ENCODE peak calls at places on chromosomes 12 and 14, in nine cellular contexts. J, O, Q, H, T, A, G, P and N are unnamed samples.

GRCh38 chr14:85528080-85528881 is 1.7 kb upstream of the FLRT2 start:
- DNase-seq in J (peak; percentile 93), O (no peak), Q (peak; percentile 83), H (peak; percentile 16), T (no peak), A (no peak), G (peak; percentile 90), P (no peak), N (no peak)

GRCh38 chr12:6158263-6158662 is 33.8 kb upstream of the VWF start:
- DNase-seq in J (no peak), O (no peak), Q (no peak), H (no peak), T (no peak), A (no peak), G (no peak), P (no peak), N (no peak)

GRCh38 chr14:86858591-86858990 is 1134.4 kb downstream of the GALC start:
- DNase-seq in J (no peak), O (no peak), Q (no peak), H (no peak), T (no peak), A (no peak), G (no peak), P (no peak), N (no peak)

GRCh38 chr12:26855337-26856089 is 22.5 kb upstream of the ITPR2 start:
- DNase-seq in J (no peak), O (no peak), Q (no peak), H (no peak), T (no peak), A (no peak), G (no peak), P (no peak), N (no peak)

GRCh38 chr12:19273482-19274330 is 144.2 kb downstream of the PLEKHA5 start:
- DNase-seq in J (peak; percentile 97), O (peak; percentile 25), Q (peak; percentile 98), H (no peak), T (peak; percentile 82), A (peak; percentile 67), G (peak; percentile 97), P (no peak), N (no peak)

GRCh38 chr14:34029921-34030334 is 79.1 kb upstream of the EGLN3 start:
- DNase-seq in J (no peak), O (no peak), Q (no peak), H (no peak), T (no peak), A (peak; percentile 70), G (no peak), P (peak; percentile 58), N (no peak)

GRCh38 chr12:121443911-121444841 is 44.3 kb downstream of the RNF34 start:
- DNase-seq in J (no peak), O (no peak), Q (no peak), H (no peak), T (no peak), A (no peak), G (no peak), P (no peak), N (no peak)

GRCh38 chr12:129570796-129571400 is 332.9 kb downstream of the TMEM132D start:
- DNase-seq in J (no peak), O (no peak), Q (peak; percentile 63), H (no peak), T (no peak), A (no peak), G (no peak), P (no peak), N (no peak)

GRCh38 chr12:55922126-55922525 is 5.6 kb downstream of the PYM1 start:
- DNase-seq in J (no peak), O (no peak), Q (no peak), H (no peak), T (no peak), A (no peak), G (no peak), P (no peak), N (no peak)

DNA sequence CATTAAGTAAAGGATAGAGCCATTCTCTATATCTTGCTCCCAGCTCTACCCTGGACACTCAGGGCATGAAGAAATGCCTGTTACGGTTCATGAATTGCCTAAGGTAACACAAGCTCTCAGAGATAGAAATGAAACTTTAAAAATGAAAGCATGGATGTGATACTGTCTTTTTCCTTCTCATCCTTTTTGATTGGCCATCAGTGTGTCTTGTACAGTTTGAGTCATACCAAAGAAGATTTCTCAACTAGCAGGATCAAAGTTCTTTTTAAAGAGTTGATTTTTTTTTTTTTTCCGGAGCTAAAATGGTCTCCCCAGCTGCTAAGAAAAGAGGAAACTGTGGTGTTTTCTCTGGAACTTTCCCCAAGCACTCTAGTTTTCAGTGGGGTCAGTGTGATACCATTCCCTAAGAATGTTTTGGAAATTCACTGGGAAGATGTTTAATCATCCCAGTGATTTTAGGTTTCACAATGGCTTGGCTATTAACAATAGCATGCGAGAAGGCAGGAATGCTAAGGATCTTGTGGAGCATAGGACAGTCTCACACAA is 105.0 kb downstream of the ETNK1 start:
- DNase-seq in J (peak; percentile 60), O (no peak), Q (peak; percentile 14), H (no peak), T (no peak), A (no peak), G (peak; percentile 80), P (no peak), N (no peak)
- H3K4me3 ChIP-seq in J (no peak overlapping the region), O (no peak overlapping the region), Q (no peak overlapping the region), H (peak overlapping the region; percentile 6), T (no peak overlapping the region), A (no peak overlapping the region), G (peak overlapping the region; percentile 10), P (no peak overlapping the region), N (no peak overlapping the region)

DNA sequence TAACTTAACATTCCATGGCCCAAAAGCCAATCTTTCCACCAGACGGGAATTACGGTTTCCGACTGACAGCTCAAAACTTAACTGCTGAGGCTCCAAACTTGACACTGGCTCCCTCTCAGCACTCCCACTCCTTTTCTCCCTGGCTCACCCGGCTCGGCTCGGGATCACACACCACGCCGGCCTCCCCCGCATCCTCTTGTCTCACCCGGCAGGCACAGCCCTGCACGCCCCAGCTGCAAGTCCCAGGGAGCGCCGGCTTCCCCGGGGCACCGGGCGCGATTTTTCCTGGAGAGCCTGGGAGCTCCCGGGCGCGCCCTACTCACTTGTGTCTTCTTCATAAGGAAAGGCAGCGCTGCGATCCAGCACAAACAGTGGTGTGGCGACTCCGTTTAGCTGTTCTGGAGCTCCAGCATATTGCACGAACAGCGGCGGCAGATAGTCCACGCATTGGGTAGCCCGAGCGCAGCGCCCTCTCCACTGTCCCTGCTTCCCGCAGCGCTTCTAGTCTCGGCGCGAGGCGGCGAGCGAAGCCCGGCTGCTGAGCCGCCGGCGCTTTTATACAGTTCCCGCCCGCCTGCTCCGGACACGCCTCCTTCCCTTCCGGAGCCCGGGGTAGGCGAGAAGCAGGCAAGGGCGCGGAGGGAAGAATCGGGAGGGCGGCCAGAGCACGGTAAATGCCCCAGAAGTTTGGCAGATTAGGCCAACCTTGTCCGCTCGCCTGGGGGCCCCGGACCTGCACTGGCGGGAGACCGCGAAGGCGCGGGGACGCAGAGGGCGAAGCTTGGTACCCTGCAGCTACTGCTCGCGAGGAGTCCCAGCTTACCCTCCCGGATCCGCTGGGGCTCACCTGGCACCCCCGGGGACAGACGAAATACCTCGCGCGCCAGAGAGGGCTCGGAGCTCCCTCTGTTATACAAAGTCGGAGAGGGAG is at the start of gene KITLG:
- DNase-seq in J (peak; percentile 91), O (peak; percentile 60), Q (peak; percentile 81), H (peak; percentile 94), T (peak; percentile 76), A (peak; percentile 82), G (peak; percentile 87), P (peak; percentile 72), N (peak; percentile 44)
- H3K4me3 ChIP-seq in J (peak within 1 kb of the TSS; percentile 70), O (peak within 1 kb of the TSS; percentile 38), Q (peak within 1 kb of the TSS; percentile 81), H (peak within 1 kb of the TSS; percentile 77), T (peak within 1 kb of the TSS; percentile 86), A (peak within 1 kb of the TSS; percentile 63), G (peak within 1 kb of the TSS; percentile 52), P (peak within 1 kb of the TSS; percentile 78), N (peak within 1 kb of the TSS; percentile 10)

GRCh38 chr12:14417717-14418116 is 52.2 kb downstream of the ATF7IP start:
- DNase-seq in J (peak; percentile 94), O (peak; percentile 40), Q (peak; percentile 96), H (no peak), T (no peak), A (peak; percentile 50), G (peak; percentile 92), P (peak; percentile 24), N (no peak)
- H3K4me3 ChIP-seq in J (no peak overlapping the region), O (no peak overlapping the region), Q (no peak overlapping the region), H (no peak overlapping the region), T (no peak overlapping the region), A (no peak overlapping the region), G (no peak overlapping the region), P (no peak overlapping the region), N (no peak overlapping the region)

DNA sequence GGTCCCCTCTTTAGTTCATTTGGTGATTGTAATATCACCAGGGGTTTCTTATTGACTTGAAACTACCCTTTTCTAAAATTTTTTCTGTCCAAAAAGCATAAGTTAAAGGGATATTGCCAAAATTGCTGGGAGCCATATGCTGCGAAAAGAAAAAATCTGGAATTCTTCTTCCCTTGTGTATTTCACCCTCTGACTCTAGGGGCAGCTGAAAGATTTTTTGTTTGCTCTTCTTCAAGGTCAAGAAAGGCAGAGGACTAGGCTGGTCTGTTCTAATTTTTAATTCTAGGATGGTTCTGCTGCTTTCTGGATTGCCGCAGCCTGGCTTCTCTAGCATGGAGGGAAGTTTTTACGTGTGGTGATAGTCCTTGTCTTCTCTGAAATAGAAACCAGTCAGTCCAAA is 61.6 kb downstream of the FBXL14 start:
- DNase-seq in J (no peak), O (no peak), Q (no peak), H (no peak), T (no peak), A (no peak), G (no peak), P (no peak), N (no peak)
- H3K4me3 ChIP-seq in J (peak overlapping the region; percentile 69), O (peak overlapping the region; percentile 66), Q (no peak overlapping the region), H (no peak overlapping the region), T (no peak overlapping the region), A (no peak overlapping the region), G (no peak overlapping the region), P (no peak overlapping the region), N (peak overlapping the region; percentile 64)

DNA sequence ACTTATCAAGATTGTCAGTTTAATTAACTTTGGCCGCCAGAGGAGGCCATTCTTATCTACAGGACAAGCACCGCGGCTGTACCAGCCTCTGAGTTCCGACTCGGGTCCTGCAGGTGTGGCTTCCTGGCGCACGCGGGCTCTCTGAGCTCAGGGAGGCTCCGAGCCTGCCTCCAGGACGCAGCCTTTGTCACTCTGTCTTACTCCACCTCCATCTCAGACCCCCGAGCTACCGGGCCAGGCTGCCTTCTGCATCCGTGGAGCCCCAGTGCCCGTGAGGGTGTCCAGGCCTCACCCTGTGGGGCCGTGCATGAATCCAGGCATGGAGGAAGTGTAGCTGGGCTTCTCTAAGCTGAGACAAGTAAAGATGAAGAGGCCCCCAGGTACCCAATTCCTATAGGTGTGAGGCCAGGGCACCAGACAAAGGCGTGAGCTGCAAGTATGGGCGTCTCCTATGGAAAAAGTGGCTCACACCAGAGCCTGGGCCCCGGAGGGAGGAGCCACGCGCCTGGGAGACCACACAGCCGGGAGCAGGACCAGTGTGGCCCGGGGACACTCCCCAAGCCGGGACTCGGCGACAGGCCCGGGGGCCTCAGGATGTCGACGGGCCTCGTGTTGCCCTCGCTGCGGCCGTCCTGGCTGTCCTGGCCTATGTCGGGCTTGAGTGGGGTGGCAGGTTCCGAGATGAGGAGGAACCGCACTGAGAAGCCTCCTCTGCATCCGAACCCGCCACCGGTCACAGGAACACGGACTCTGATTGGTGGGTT is 42.8 kb downstream of the NOC4L start:
- DNase-seq in J (no peak), O (no peak), Q (no peak), H (no peak), T (no peak), A (no peak), G (no peak), P (no peak), N (no peak)
- H3K4me3 ChIP-seq in J (no peak overlapping the region), O (no peak overlapping the region), Q (no peak overlapping the region), H (no peak overlapping the region), T (no peak overlapping the region), A (no peak overlapping the region), G (no peak overlapping the region), P (no peak overlapping the region), N (no peak overlapping the region)

GRCh38 chr12:60269611-60270269 is 673.9 kb downstream of the SLC16A7 start:
- DNase-seq in J (no peak), O (no peak), Q (no peak), H (no peak), T (no peak), A (no peak), G (no peak), P (no peak), N (no peak)
- H3K4me3 ChIP-seq in J (no peak overlapping the region), O (no peak overlapping the region), Q (no peak overlapping the region), H (no peak overlapping the region), T (no peak overlapping the region), A (no peak overlapping the region), G (no peak overlapping the region), P (no peak overlapping the region), N (no peak overlapping the region)